ENCODE peak calls at places on chromosomes 4 and X, in eight cellular contexts. Q is adrenal gland, H is transverse colon, M is suprapubic skin, E is heart left ventricle, T is esophagus squamous epithelium, P is tibial nerve, B is body of pancreas. L is an unnamed sample.

GRCh38 chr4:33268776-33269175 is 2548.6 kb downstream of the PCDH7 start:
- DNase-seq in Q (no peak), H (no peak), M (no peak), E (no peak), T (no peak), P (no peak), B (no peak), L (no peak)

GRCh38 chr4:122548452-122548851 is 72.4 kb downstream of the IL21 start:
- DNase-seq in Q (no peak), H (no peak), M (no peak), E (no peak), T (no peak), P (no peak), B (no peak), L (no peak)

GRCh38 chr4:4914059-4914820 is 54.8 kb downstream of the MSX1 start:
- DNase-seq in Q (no peak), H (no peak), M (no peak), E (no peak), T (no peak), P (peak), B (no peak), L (no peak)

GRCh38 chr4:109816082-109816442 is 500 bp downstream of the GAR1 start:
- DNase-seq in Q (no peak), H (peak), M (peak), E (no peak), T (no peak), P (no peak), B (peak), L (no peak)

GRCh38 chr4:148831945-148832344 is 389.7 kb upstream of the NR3C2 start:
- DNase-seq in Q (no peak), H (no peak), M (no peak), E (no peak), T (no peak), P (no peak), B (no peak), L (no peak)

GRCh38 chr4:93911671-93912070 is 83.1 kb downstream of the ATOH1 start:
- DNase-seq in Q (no peak), H (no peak), M (no peak), E (no peak), T (no peak), P (no peak), B (no peak), L (no peak)

GRCh38 chrX:75746891-75747639 is 38.0 kb downstream of the MAGEE2 start:
- DNase-seq in Q (peak), H (peak), M (no peak), E (peak), T (no peak), P (peak), B (peak), L (no peak)

GRCh38 chr4:7773401-7774187 is 166.1 kb downstream of the AFAP1 start:
- DNase-seq in Q (no peak), H (peak), M (peak), E (no peak), T (no peak), P (no peak), B (no peak), L (no peak)

GRCh38 chr4:67549123-67549522 is 3.8 kb upstream of the CENPC start:
- DNase-seq in Q (no peak), H (no peak), M (no peak), E (no peak), T (no peak), P (no peak), B (no peak), L (no peak)

GRCh38 chr4:140659935-140660710 is 91.4 kb upstream of the UCP1 start:
- DNase-seq in Q (no peak), H (no peak), M (no peak), E (no peak), T (no peak), P (no peak), B (no peak), L (no peak)

GRCh38 chrX:106306391-106306947 is 138.4 kb downstream of the PWWP3B start:
- DNase-seq in Q (no peak), H (no peak), M (no peak), E (no peak), T (no peak), P (no peak), B (no peak), L (no peak)

GRCh38 chr4:167032876-167033275 is 201.4 kb downstream of the SPOCK3 start:
- DNase-seq in Q (no peak), H (no peak), M (no peak), E (no peak), T (no peak), P (no peak), B (no peak), L (no peak)

GRCh38 chr4:150385606-150386005 is 196.3 kb upstream of the MAB21L2 start:
- DNase-seq in Q (peak), H (no peak), M (no peak), E (peak), T (peak), P (peak), B (no peak), L (no peak)

GRCh38 chrX:24014388-24015018 is 12.5 kb downstream of the KLHL15 start:
- DNase-seq in Q (no peak), H (no peak), M (no peak), E (peak), T (no peak), P (no peak), B (no peak), L (no peak)

GRCh38 chrX:11239230-11239629 is 54.0 kb upstream of the AMELX start:
- DNase-seq in Q (no peak), H (no peak), M (no peak), E (no peak), T (no peak), P (no peak), B (no peak), L (no peak)

GRCh38 chr4:52263612-52264011 is 212.5 kb downstream of the SPATA18 start:
- DNase-seq in Q (no peak), H (no peak), M (no peak), E (no peak), T (no peak), P (no peak), B (no peak), L (no peak)

GRCh38 chr4:41791557-41791956 is 43.0 kb upstream of the PHOX2B start:
- DNase-seq in Q (no peak), H (no peak), M (no peak), E (no peak), T (no peak), P (no peak), B (no peak), L (no peak)

GRCh38 chrX:74514384-74514783 is 93.1 kb downstream of the SLC16A2 start:
- DNase-seq in Q (peak), H (no peak), M (no peak), E (no peak), T (no peak), P (no peak), B (no peak), L (no peak)

GRCh38 chr4:168694669-168695068 is 197.8 kb downstream of the PALLD start:
- DNase-seq in Q (no peak), H (no peak), M (no peak), E (no peak), T (no peak), P (no peak), B (no peak), L (no peak)

GRCh38 chrX:12685541-12685940 is 105.7 kb upstream of the PRPS2 start:
- DNase-seq in Q (no peak), H (no peak), M (no peak), E (no peak), T (no peak), P (no peak), B (no peak), L (no peak)

GRCh38 chrX:130024127-130024526 is 41.7 kb downstream of the BCORL1 start:
- DNase-seq in Q (peak), H (peak), M (peak), E (peak), T (peak), P (peak), B (peak), L (peak)

GRCh38 chrX:67780694-67781109 is 236.9 kb downstream of the AR start:
- DNase-seq in Q (peak), H (peak), M (peak), E (peak), T (no peak), P (peak), B (peak), L (peak)

GRCh38 chr4:169313732-169314131 is 43.0 kb upstream of the SH3RF1 start:
- DNase-seq in Q (no peak), H (no peak), M (no peak), E (no peak), T (no peak), P (no peak), B (no peak), L (no peak)

GRCh38 chr4:42148453-42148852 is 4.0 kb downstream of the BEND4 start:
- DNase-seq in Q (no peak), H (no peak), M (no peak), E (no peak), T (no peak), P (no peak), B (no peak), L (no peak)

GRCh38 chrX:47143894-47144625 is 442 bp downstream of the NDUFB11 start:
- DNase-seq in Q (peak), H (peak), M (no peak), E (peak), T (no peak), P (no peak), B (peak), L (peak)

GRCh38 chrX:4754878-4755604 is 1041.6 kb upstream of the PRKX start:
- DNase-seq in Q (no peak), H (no peak), M (no peak), E (no peak), T (no peak), P (no peak), B (no peak), L (no peak)

GRCh38 chr4:175770555-175770954 is 41.5 kb downstream of the GPM6A start:
- DNase-seq in Q (no peak), H (no peak), M (no peak), E (no peak), T (no peak), P (no peak), B (no peak), L (no peak)

GRCh38 chr4:83535520-83535944 is 376 bp upstream of the GPAT3 start:
- DNase-seq in Q (peak), H (peak), M (peak), E (peak), T (no peak), P (peak), B (peak), L (peak)

GRCh38 chr4:170374770-170375169 is 285.0 kb upstream of the AADAT start:
- DNase-seq in Q (no peak), H (peak), M (no peak), E (no peak), T (no peak), P (no peak), B (no peak), L (no peak)

GRCh38 chrX:475926-476723 is 89.4 kb upstream of the PPP2R3B start:
- DNase-seq in Q (no peak), H (no peak), M (no peak), E (no peak), T (no peak), P (no peak), B (no peak), L (no peak)

GRCh38 chrX:70132244-70132643 is 1.0 kb upstream of the IGBP1 start:
- DNase-seq in Q (no peak), H (no peak), M (no peak), E (no peak), T (no peak), P (no peak), B (no peak), L (no peak)

GRCh38 chr4:10115657-10116624 is 658 bp downstream of the WDR1 start:
- DNase-seq in Q (peak), H (peak), M (peak), E (peak), T (peak), P (no peak), B (peak), L (peak)

DNA sequence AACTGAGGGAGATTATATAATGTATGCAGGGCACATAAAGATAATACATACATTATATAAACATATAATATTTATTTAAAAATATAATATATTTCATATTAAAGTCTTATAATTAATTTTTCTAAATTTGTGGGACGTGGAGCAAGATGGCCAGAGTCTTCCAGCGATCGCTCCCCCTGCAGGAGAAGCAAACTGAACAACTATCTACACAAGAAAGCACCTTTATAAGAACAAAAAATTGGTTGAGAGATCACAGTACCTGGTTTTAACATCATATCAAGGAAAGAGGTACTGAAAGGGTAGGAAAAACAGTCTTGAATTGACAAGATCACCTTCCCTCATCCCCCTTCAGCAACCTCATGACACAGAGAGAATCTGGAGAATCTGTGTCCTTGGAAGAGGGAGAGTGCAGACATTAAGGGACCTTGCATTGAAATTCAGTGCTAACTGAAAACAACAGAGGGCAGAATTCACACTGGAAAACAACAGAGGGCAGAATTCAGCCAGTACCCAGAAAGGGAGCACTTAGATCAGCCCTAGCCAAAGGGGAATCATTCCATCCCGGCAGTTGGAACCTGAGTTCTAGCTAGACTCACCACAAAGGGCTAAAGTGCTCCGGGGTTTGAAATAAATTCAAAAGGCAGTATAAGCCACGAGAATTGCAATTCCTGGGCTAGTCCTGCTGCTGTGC is 262.5 kb upstream of the NDST3 start:
- DNase-seq in Q (no peak), H (no peak), M (no peak), E (no peak), T (no peak), P (no peak), B (no peak), L (no peak)
- TF ChIP-seq CTCF in Q (no peak), H (no peak), M (no peak), E (no peak), T (no peak), P (no peak), B (no peak), L (no peak)

GRCh38 chrX:9785944-9786741 is at the start of gene SHROOM2:
- DNase-seq in Q (no peak), H (no peak), M (no peak), E (no peak), T (no peak), P (no peak), B (peak), L (no peak)
- H3K27ac ChIP-seq in Q (no peak), H (peak), M (peak), E (no peak), T (peak), P (no peak), B (peak), L (no peak)

DNA sequence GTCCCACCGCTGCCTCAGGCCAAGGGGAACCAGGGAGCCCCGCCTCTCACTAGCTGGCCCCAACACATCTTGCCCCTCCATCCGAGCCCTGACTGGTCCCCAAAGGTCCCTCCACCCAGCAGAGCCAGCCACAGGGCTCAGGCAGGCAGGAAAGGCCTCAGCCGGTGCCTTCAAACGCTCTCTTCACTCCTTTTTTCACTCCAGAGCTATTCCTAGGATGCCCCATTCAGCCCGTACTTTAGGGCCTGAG is 1.5 kb upstream of the ARHGAP4 start:
- DNase-seq in Q (no peak), H (no peak), M (no peak), E (no peak), T (no peak), P (no peak), B (no peak), L (no peak)
- TF ChIP-seq POLR2A in Q (no peak), H (no peak), M (no peak), E (no peak), T (no peak), P (no peak), B (no peak), L (no peak)

GRCh38 chrX:65874110-65874509 is 165.8 kb downstream of the VSIG4 start:
- DNase-seq in Q (no peak), H (no peak), M (no peak), E (no peak), T (no peak), P (no peak), B (no peak), L (no peak)

GRCh38 chrX:65866762-65867161 is 173.1 kb downstream of the VSIG4 start:
- DNase-seq in Q (no peak), H (no peak), M (no peak), E (no peak), T (no peak), P (no peak), B (no peak), L (no peak)

GRCh38 chrX:65874765-65875164 is 165.1 kb downstream of the VSIG4 start:
- DNase-seq in Q (no peak), H (no peak), M (no peak), E (no peak), T (no peak), P (no peak), B (no peak), L (no peak)

GRCh38 chrX:65866146-65866545 is 173.7 kb downstream of the VSIG4 start:
- DNase-seq in Q (no peak), H (no peak), M (no peak), E (no peak), T (no peak), P (no peak), B (no peak), L (no peak)

GRCh38 chrX:65871671-65872311 is 168.1 kb downstream of the VSIG4 start:
- DNase-seq in Q (no peak), H (peak), M (no peak), E (peak), T (no peak), P (no peak), B (no peak), L (no peak)
- TF ChIP-seq CTCF in Q (no peak), H (peak), M (no peak), E (no peak), T (no peak), P (no peak), B (no peak), L (no peak)